ENCODE peak calls at places on chromosomes 6 and 20, in six cellular contexts. K is NCI-H1694 treated with DMSO at 0.1 percent for 48 hours; G is hepatocyte; H is stimulated activated effector memory CD8-positive, alpha-beta T cell treated with anti-CD3 and anti-CD28 coated beads, Interleukin-12 subunit alpha, Interleukin-12 subunit beta, amount 100 ng/mL, for 72 hours; V is NAMALWA; P is HS-5. T is an unnamed sample.

GRCh38 chr6:127796713-127797112 is 104.1 kb downstream of the THEMIS start:
- DNase-seq in H (no peak), P (no peak), V (no peak), G (no peak), K (no peak), T (no peak)

GRCh38 chr20:646107-646867 is 6.7 kb downstream of the SRXN1 start:
- DNase-seq in K (no peak), P (no peak), V (no peak), H (no peak), G (no peak), T (peak)

GRCh38 chr6:44667226-44667625 is 279.7 kb downstream of the CDC5L start:
- DNase-seq in K (no peak), P (peak), V (no peak), G (no peak), H (no peak), T (no peak)

GRCh38 chr20:56665806-56666205 is 36.7 kb downstream of the TFAP2C start:
- DNase-seq in G (no peak), H (no peak), K (no peak), V (no peak), P (no peak), T (peak)

GRCh38 chr20:64258071-64258823 is 2.7 kb downstream of the PCMTD2 start:
- DNase-seq in G (no peak), P (no peak), H (no peak), V (no peak), K (no peak), T (no peak)

GRCh38 chr6:1552296-1552761 is 57.4 kb upstream of the FOXC1 start:
- DNase-seq in H (no peak), G (no peak), P (no peak), K (no peak), V (peak), T (no peak)

GRCh38 chr6:34195726-34196115 is 41.0 kb upstream of the HMGA1 start:
- DNase-seq in H (no peak), K (no peak), V (no peak), P (no peak), G (no peak), T (no peak)

GRCh38 chr6:811806-812205 is 118.9 kb upstream of the EXOC2 start:
- DNase-seq in H (no peak), V (no peak), K (no peak), P (no peak), G (no peak), T (no peak)

GRCh38 chr6:90346729-90347128 is 50.1 kb upstream of the BACH2 start:
- DNase-seq in G (no peak), V (no peak), P (no peak), H (no peak), K (no peak), T (no peak)

GRCh38 chr6:52603000-52603795 is 26.3 kb upstream of the TRAM2 start:
- DNase-seq in G (peak), V (no peak), H (no peak), K (no peak), P (peak), T (no peak)

GRCh38 chr20:4886771-4887527 is 114.4 kb downstream of the SLC23A2 start:
- DNase-seq in H (no peak), P (no peak), V (no peak), K (no peak), G (no peak), T (no peak)

GRCh38 chr20:4573564-4574355 is 147.9 kb upstream of the PRND start:
- DNase-seq in G (no peak), K (no peak), H (no peak), P (peak), V (no peak), T (no peak)

GRCh38 chr6:30102701-30103629 is 9.9 kb downstream of the TRIM31 start:
- DNase-seq in G (peak), H (peak), P (peak), K (peak), V (peak), T (peak)

GRCh38 chr20:64119301-64119680 is 11.9 kb upstream of the NPBWR2 start:
- DNase-seq in P (no peak), K (no peak), V (no peak), H (no peak), G (no peak), T (no peak)

GRCh38 chr6:15417811-15418210 is 171.9 kb downstream of the JARID2 start:
- DNase-seq in G (no peak), K (no peak), V (no peak), P (no peak), H (no peak), T (no peak)

GRCh38 chr20:23167436-23167835 is 81.3 kb upstream of the CD93 start:
- DNase-seq in P (no peak), K (no peak), V (no peak), G (no peak), H (no peak), T (no peak)

GRCh38 chr6:2850480-2851150 is 9.0 kb upstream of the SERPINB1 start:
- DNase-seq in K (no peak), G (no peak), H (no peak), P (peak), V (no peak), T (peak)

GRCh38 chr6:13397359-13398080 is 69.2 kb upstream of the TBC1D7 start:
- DNase-seq in K (no peak), G (no peak), H (no peak), P (no peak), V (peak), T (no peak)

GRCh38 chr6:55632953-55633352 is 54.0 kb upstream of the HMGCLL1 start:
- DNase-seq in G (no peak), V (no peak), K (no peak), H (no peak), P (no peak), T (peak)

GRCh38 chr20:63737940-63738686 is 1.5 kb upstream of the SLC2A4RG start:
- DNase-seq in H (no peak), K (no peak), V (peak), P (no peak), G (peak), T (peak)

GRCh38 chr20:10075606-10076005 is 40.8 kb downstream of the ANKEF1 start:
- DNase-seq in K (no peak), V (no peak), H (no peak), G (no peak), P (no peak), T (no peak)

GRCh38 chr20:34181484-34181883 is 59.7 kb upstream of the ASIP start:
- DNase-seq in P (no peak), H (no peak), V (no peak), G (no peak), K (no peak), T (no peak)

GRCh38 chr20:58475466-58475865 is 39.7 kb downstream of the APCDD1L start:
- DNase-seq in H (no peak), G (no peak), K (no peak), P (no peak), V (no peak), T (no peak)

GRCh38 chr6:38612386-38612965 is 27.3 kb downstream of the BTBD9 start:
- DNase-seq in P (peak), H (no peak), G (no peak), V (no peak), K (no peak), T (no peak)